ENCODE peak calls at places on chromosomes 3 and 15, in ten cellular contexts. N is AG04449, D is body of pancreas, T is GM23248, Y is HepG2, G is neuronal stem cell, V is ovary, I is cardiac fibroblast, F is psoas muscle, K is brain microvascular endothelial cell. W is an unnamed sample.

GRCh38 chr3:105594219-105594618 is 227.5 kb downstream of the ALCAM start:
- DNase-seq in N (no peak), T (peak; percentile 83), G (no peak), V (no peak), K (peak; percentile 21), F (no peak), I (no peak), D (no peak), Y (no peak), W (no peak)

GRCh38 chr15:50945725-50946124 is 37.2 kb downstream of the AP4E1 start:
- DNase-seq in G (no peak), K (peak; percentile 34), F (no peak), I (peak; percentile 44), N (no peak), T (peak; percentile 31), D (no peak), V (no peak), Y (no peak), W (no peak)

GRCh38 chr3:128800241-128801187 is 74.5 kb downstream of the RAB7A start:
- DNase-seq in D (no peak), K (no peak), I (no peak), Y (no peak), V (no peak), N (no peak), T (no peak), G (no peak), F (peak; percentile 82), W (no peak)

GRCh38 chr15:68220489-68220888 is 9.0 kb downstream of the CLN6 start:
- DNase-seq in V (peak; percentile 1), N (no peak), T (no peak), G (no peak), F (no peak), D (no peak), Y (no peak), I (no peak), K (no peak), W (no peak)

GRCh38 chr3:188149587-188149986 is 4.4 kb upstream of the LPP start:
- DNase-seq in N (no peak), I (no peak), D (no peak), G (no peak), V (no peak), T (no peak), Y (no peak), F (no peak), K (no peak), W (no peak)

GRCh38 chr15:40826123-40827075 is 2.1 kb downstream of the PPP1R14D start:
- DNase-seq in K (no peak), F (no peak), N (no peak), I (no peak), Y (peak; percentile 43), G (no peak), T (no peak), V (no peak), D (peak; percentile 34), W (peak; percentile 72)

GRCh38 chr3:133404925-133405324 is 5.1 kb downstream of the BFSP2 start:
- DNase-seq in Y (no peak), F (no peak), N (no peak), I (no peak), V (no peak), K (no peak), D (no peak), T (no peak), G (peak; percentile 78), W (no peak)

GRCh38 chr3:8581806-8582436 is 62.7 kb downstream of the SSUH2 start:
- DNase-seq in D (no peak), G (no peak), K (no peak), T (no peak), I (no peak), V (no peak), Y (no peak), N (no peak), F (no peak), W (no peak)

DNA sequence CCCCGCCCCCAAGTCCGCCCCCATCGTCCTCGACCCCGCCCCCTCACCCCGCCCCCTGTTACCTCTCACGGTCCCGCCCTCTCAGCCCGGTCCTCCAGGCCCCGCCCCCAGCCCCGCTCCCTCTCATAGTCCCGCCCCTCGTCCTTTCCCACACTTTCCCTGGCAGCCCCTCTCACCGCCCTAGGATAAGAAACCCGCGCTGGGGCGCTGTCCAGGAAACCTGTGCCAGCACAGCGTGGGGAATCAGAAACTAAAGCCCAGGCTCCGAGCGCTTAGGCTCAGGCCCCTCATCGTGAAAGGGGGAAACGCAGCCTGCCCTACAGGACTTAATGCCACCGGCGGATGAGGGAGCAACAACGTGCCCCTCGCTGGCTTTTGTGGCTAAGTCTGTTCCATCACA is 20.9 kb downstream of the TRPM1 start:
- DNase-seq in F (peak; percentile 76), K (no peak), T (peak; percentile 24), G (peak; percentile 71), V (peak; percentile 85), I (peak; percentile 70), N (no peak), D (peak; percentile 72), Y (no peak), W (peak; percentile 20)
- H3K4me3 ChIP-seq in F (peak overlapping the region; percentile 63), K (peak overlapping the region; percentile 1), T (no peak overlapping the region), G (no peak overlapping the region), V (no peak overlapping the region), I (peak overlapping the region; percentile 24), N (no peak overlapping the region), D (no peak overlapping the region), Y (no peak overlapping the region), W (no peak overlapping the region)

GRCh38 chr15:34719883-34720148 is 35.0 kb downstream of the GJD2 start:
- DNase-seq in K (no peak), Y (no peak), I (no peak), G (no peak), N (no peak), V (no peak), D (no peak), T (no peak), F (no peak), W (no peak)

GRCh38 chr15:34719051-34719882 is 35.5 kb downstream of the GJD2 start:
- DNase-seq in I (no peak), F (no peak), V (no peak), K (no peak), G (no peak), T (no peak), Y (no peak), N (no peak), D (no peak), W (no peak)

GRCh38 chr15:34724486-34724885 is 30.3 kb downstream of the GJD2 start:
- DNase-seq in T (no peak), F (no peak), K (no peak), Y (no peak), G (no peak), I (no peak), D (no peak), N (no peak), V (no peak), W (no peak)

GRCh38 chr15:34721157-34721801 is 33.5 kb downstream of the GJD2 start:
- DNase-seq in N (no peak), F (no peak), V (no peak), K (no peak), G (no peak), D (no peak), T (no peak), I (no peak), Y (no peak), W (no peak)

GRCh38 chr15:34721802-34722795 is 32.7 kb downstream of the GJD2 start:
- DNase-seq in G (peak; percentile 75), D (peak; percentile 57), V (no peak), T (peak; percentile 95), F (peak; percentile 83), K (peak; percentile 7), Y (peak; percentile 20), I (peak; percentile 47), N (no peak), W (peak; percentile 36)
- H3K4me3 ChIP-seq in G (peak overlapping the region; percentile 37), D (no peak overlapping the region), V (no peak overlapping the region), T (peak overlapping the region; percentile 57), F (peak overlapping the region; percentile 46), K (peak overlapping the region; percentile 42), Y (no peak overlapping the region), I (peak overlapping the region; percentile 18), N (peak overlapping the region; percentile 32), W (no peak overlapping the region)

DNA sequence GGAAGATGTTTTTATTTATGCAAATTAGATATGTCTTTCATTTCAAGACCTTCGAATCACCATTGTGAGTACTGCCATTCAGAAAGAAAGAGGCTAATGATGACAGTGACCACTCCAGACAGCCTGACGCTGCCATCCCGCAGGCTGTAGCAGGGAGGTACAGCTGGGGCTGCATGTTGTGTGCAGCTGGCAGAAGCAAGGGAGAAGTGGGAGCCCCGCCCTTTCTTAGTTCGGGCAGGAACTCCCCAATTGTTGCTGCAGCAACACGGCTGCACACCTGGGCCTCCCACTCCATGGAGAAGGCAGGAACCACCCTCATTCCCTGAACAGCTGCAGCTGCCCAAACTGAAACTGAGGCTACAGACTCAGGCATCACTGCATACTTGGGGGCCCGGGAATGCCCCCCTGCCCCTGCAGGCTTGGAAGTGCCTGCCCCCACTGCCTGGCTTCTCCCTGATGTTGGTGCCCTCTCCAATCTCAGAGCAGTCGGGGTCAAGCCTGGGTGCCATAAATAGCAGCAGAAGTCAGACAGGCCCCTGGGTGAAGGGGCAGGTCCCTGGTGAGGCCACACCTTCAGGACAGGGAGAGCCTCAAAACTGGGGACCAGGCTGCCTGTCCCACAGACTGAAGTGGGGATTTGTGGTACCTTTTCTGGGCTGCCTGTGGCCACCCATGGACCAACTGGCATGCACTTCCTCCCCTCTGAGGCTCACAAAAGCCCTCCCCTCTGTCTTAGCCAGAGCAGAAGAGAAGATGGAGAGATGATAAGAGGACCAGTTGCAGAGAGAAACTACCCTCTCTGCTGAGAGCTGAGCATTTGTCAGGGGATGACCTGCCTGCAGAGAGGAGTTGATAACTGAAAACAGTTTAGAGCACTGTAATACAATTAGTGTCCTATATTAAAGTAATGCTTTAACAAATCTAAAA is 964.6 kb downstream of the SI start:
- DNase-seq in V (no peak), N (no peak), T (no peak), F (peak; percentile 24), G (no peak), K (no peak), D (no peak), I (no peak), Y (no peak), W (no peak)
- H3K4me3 ChIP-seq in V (no peak overlapping the region), N (no peak overlapping the region), T (no peak overlapping the region), F (no peak overlapping the region), G (no peak overlapping the region), K (no peak overlapping the region), D (no peak overlapping the region), I (no peak overlapping the region), Y (no peak overlapping the region), W (no peak overlapping the region)

GRCh38 chr3:46923559-46924350 is 46.2 kb downstream of the PTH1R start:
- DNase-seq in I (peak; percentile 47), T (peak; percentile 65), V (peak; percentile 51), G (peak; percentile 24), F (peak; percentile 70), Y (peak; percentile 31), K (no peak), N (no peak), D (peak; percentile 55), W (peak; percentile 55)

GRCh38 chr3:46925585-46925934 is 48.0 kb downstream of the PTH1R start:
- DNase-seq in Y (no peak), I (no peak), N (no peak), F (peak; percentile 85), G (no peak), K (no peak), T (no peak), D (peak; percentile 28), V (no peak), W (peak; percentile 4)

GRCh38 chr3:46926447-46926846 is 48.9 kb downstream of the PTH1R start:
- DNase-seq in G (no peak), K (no peak), V (no peak), F (peak; percentile 48), D (peak; percentile 2), T (no peak), I (no peak), Y (no peak), N (no peak), W (no peak)

GRCh38 chr3:46926039-46926438 is 48.5 kb downstream of the PTH1R start:
- DNase-seq in V (peak; percentile 36), Y (no peak), N (no peak), F (peak; percentile 94), T (peak; percentile 67), K (peak; percentile 62), I (peak; percentile 59), D (peak; percentile 19), G (no peak), W (peak; percentile 48)

GRCh38 chr3:46924921-46925584 is 47.5 kb downstream of the PTH1R start:
- DNase-seq in G (no peak), F (peak; percentile 40), V (peak; percentile 26), K (no peak), N (no peak), I (no peak), D (peak; percentile 4), T (no peak), Y (no peak), W (no peak)
- H3K4me3 ChIP-seq in G (no peak overlapping the region), F (no peak overlapping the region), V (no peak overlapping the region), K (no peak overlapping the region), N (no peak overlapping the region), I (no peak overlapping the region), D (no peak overlapping the region), T (no peak overlapping the region), Y (no peak overlapping the region), W (no peak overlapping the region)